ENCODE peak calls at places on chromosomes 16 and 17, in seven cellular contexts. K is AG10803, G is neural progenitor cell, S is Caco-2, D is H1, O is fibroblast of pulmonary artery, E is dorsolateral prefrontal cortex. Y is an unnamed sample.

GRCh38 chr17:16911141-16911937 is 60.6 kb downstream of the TNFRSF13B start:
- DNase-seq in O (peak), S (no peak), D (no peak), E (peak), K (no peak), G (no peak), Y (no peak)

GRCh38 chr17:8807070-8807550 is 7.9 kb upstream of the MFSD6L start:
- DNase-seq in E (no peak), S (no peak), D (no peak), G (no peak), K (no peak), O (no peak), Y (no peak)

GRCh38 chr17:56835259-56835575 is 1.3 kb downstream of the DGKE start:
- DNase-seq in E (no peak), D (no peak), K (no peak), G (no peak), O (no peak), S (no peak), Y (peak)

GRCh38 chr17:6328279-6328678 is 106.6 kb downstream of the AIPL1 start:
- DNase-seq in G (no peak), S (no peak), K (no peak), D (no peak), E (no peak), O (no peak), Y (no peak)

GRCh38 chr17:34578016-34578415 is 1.4 kb upstream of the TMEM132E start:
- DNase-seq in K (no peak), O (no peak), D (no peak), E (no peak), S (no peak), G (peak), Y (no peak)

GRCh38 chr16:57970971-57971370 is at the start of gene CNGB1:
- DNase-seq in G (peak), D (no peak), S (no peak), O (no peak), K (no peak), E (no peak), Y (no peak)

GRCh38 chr17:41049110-41049509 is 2.0 kb upstream of the KRTAP2-1 start:
- DNase-seq in D (no peak), O (peak), G (no peak), S (no peak), E (no peak), K (peak), Y (peak)

GRCh38 chr16:76278976-76279375 is 1.8 kb downstream of the CNTNAP4 start:
- DNase-seq in K (no peak), S (peak), G (peak), O (peak), D (no peak), E (no peak), Y (peak)

GRCh38 chr17:78563189-78564145 is 13.7 kb downstream of the DNAH17 start:
- DNase-seq in D (no peak), K (no peak), O (peak), E (no peak), G (no peak), S (no peak), Y (no peak)

GRCh38 chr17:78493455-78494188 is 83.6 kb downstream of the DNAH17 start:
- DNase-seq in D (no peak), O (no peak), E (no peak), S (no peak), G (no peak), K (no peak), Y (no peak)

GRCh38 chr17:44097110-44097810 is 26.2 kb downstream of the HDAC5 start:
- DNase-seq in E (no peak), D (no peak), K (peak), O (peak), G (no peak), S (no peak), Y (peak)

GRCh38 chr16:27726621-27727275 is 176.8 kb downstream of the KATNIP start:
- DNase-seq in K (peak), G (no peak), D (no peak), O (peak), S (no peak), E (no peak), Y (peak)

GRCh38 chr17:66444001-66444400 is 141.6 kb downstream of the PRKCA start:
- DNase-seq in D (no peak), O (no peak), K (no peak), G (no peak), E (no peak), S (peak), Y (no peak)

GRCh38 chr16:81637336-81638235 is 141.5 kb upstream of the PLCG2 start:
- DNase-seq in D (no peak), O (no peak), S (no peak), G (no peak), K (no peak), E (no peak), Y (no peak)

GRCh38 chr17:69103557-69104233 is 38.0 kb downstream of the ABCA6 start:
- DNase-seq in K (no peak), O (no peak), D (no peak), S (peak), E (no peak), G (no peak), Y (no peak)

GRCh38 chr17:29661220-29661619 is 38.5 kb upstream of the CORO6 start:
- DNase-seq in S (no peak), D (no peak), K (no peak), E (no peak), O (no peak), G (no peak), Y (no peak)

GRCh38 chr16:27446721-27447120 is 44.7 kb downstream of the IL21R start:
- DNase-seq in D (no peak), G (no peak), K (no peak), O (no peak), E (no peak), S (no peak), Y (no peak)

GRCh38 chr16:56673916-56674315 is 4.3 kb downstream of the MT1H start:
- DNase-seq in E (no peak), D (no peak), O (peak), G (peak), S (peak), K (no peak), Y (no peak)

GRCh38 chr17:16491703-16492612 is at the start of gene LRRC75A:
- DNase-seq in D (no peak), G (peak), O (no peak), E (no peak), K (peak), S (peak), Y (peak)

GRCh38 chr16:15950167-15950854 is 895 bp downstream of the ABCC1 start:
- DNase-seq in K (peak), E (no peak), O (peak), G (peak), D (no peak), S (no peak), Y (peak)

GRCh38 chr16:58011652-58012051 is 10.4 kb downstream of the USB1 start:
- DNase-seq in G (no peak), D (no peak), S (no peak), E (no peak), K (peak), O (peak), Y (peak)

GRCh38 chr17:47895254-47895855 is 681 bp upstream of the SP2 start:
- DNase-seq in S (no peak), D (no peak), E (peak), G (no peak), O (peak), K (no peak), Y (no peak)

GRCh38 chr17:10144976-10145375 is 53.4 kb downstream of the GAS7 start:
- DNase-seq in K (no peak), O (no peak), D (no peak), S (no peak), E (no peak), G (no peak), Y (no peak)

DNA sequence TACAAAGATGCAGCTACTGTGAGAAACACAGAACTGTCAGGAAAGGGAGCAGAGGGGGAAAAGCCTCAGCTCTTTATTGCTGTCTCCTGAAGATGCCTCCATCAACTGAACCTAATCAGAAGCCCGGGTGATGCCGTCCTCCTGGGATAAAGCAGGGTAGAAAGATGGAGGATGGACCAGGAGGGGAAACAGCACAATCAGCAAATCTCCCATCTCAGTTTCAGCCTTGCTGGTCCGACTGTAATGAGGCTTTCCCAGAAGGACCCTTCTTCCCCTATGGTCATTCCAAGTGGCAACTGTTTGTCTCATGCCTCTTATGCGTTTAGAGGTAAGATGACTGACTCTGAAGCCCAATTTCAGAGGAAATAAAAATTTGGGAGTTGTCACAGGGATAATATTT is 24.3 kb downstream of the ZFP1 start:
- DNase-seq in G (no peak), S (no peak), K (no peak), D (no peak), E (no peak), O (no peak), Y (no peak)
- H3K4me3 ChIP-seq in G (no peak), S (no peak), K (no peak), D (no peak), E (no peak), O (no peak), Y (no peak)

GRCh38 chr16:60200161-60200560 is 1466.0 kb upstream of the GOT2 start:
- DNase-seq in O (no peak), E (no peak), S (no peak), G (no peak), K (no peak), D (no peak), Y (no peak)

GRCh38 chr16:60199154-60199553 is 1465.0 kb upstream of the GOT2 start:
- DNase-seq in D (no peak), O (no peak), K (no peak), S (no peak), E (no peak), G (peak), Y (no peak)

GRCh38 chr16:60204221-60204620 is 1470.1 kb upstream of the GOT2 start:
- DNase-seq in G (no peak), S (no peak), D (no peak), O (no peak), E (no peak), K (peak), Y (peak)

GRCh38 chr16:60206511-60206910 is 1472.4 kb upstream of the GOT2 start:
- DNase-seq in G (peak), O (no peak), S (no peak), E (no peak), D (no peak), K (no peak), Y (no peak)

GRCh38 chr16:60203525-60204124 is 1469.5 kb upstream of the GOT2 start:
- DNase-seq in S (peak), K (peak), E (no peak), G (peak), D (no peak), O (peak), Y (peak)
- TF ChIP-seq CTCF in S (peak), K (peak), E (peak), G (peak), D (no peak), O (peak), Y (peak)

GRCh38 chr17:42389135-42389417 is 834 bp upstream of the STAT3 start:
- DNase-seq in O (no peak), K (no peak), E (no peak), S (no peak), G (no peak), D (no peak), Y (no peak)
- H3K4me3 ChIP-seq in O (peak), K (peak), E (peak), S (peak), G (peak), D (peak), Y (peak)

DNA sequence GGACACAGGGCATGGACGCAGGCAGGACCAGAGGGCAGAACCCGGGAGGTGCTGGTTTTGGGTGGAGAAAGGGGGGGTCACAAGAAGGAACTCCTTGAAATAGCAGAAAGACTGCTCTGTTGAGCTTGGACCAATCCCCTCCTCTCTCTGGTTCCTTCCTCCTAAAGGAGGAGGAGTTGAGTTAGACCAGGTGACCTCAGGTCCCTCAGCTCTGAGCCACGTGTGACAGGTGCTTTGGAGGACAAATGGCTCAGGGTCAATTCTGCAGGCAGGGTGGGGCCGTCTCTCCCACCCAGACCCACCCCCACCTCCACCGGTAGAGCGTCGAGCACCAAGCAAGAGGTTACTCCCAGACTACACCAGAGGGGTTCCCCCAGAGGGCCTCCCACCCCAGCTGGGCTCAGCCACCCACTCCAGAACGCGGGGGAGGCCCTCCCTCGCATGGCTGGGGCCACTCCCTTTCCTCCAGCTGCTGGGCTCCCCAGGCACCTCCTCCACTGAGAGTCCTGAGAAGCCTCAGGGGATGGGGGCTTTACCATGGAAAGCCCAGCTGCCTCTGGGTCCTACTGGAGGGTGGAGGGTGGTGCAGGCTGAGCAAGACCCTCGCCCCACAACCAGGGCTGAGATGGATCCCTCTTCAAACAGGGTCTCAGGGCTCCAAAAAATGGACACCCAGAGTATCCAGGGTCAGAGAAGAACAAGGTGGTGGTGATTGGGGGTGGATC is 7.7 kb downstream of the MYO1C start:
- DNase-seq in G (peak), D (no peak), O (peak), K (no peak), E (no peak), S (peak), Y (peak)
- TF ChIP-seq CTCF in G (peak), D (peak), O (no peak), K (no peak), E (no peak), S (peak), Y (no peak)

GRCh38 chr16:84138824-84139627 is 6.0 kb downstream of the HSDL1 start:
- DNase-seq in S (no peak), O (peak), K (peak), E (no peak), G (peak), D (no peak), Y (peak)
- H3K4me3 ChIP-seq in S (no peak), O (no peak), K (no peak), E (no peak), G (no peak), D (no peak), Y (no peak)

GRCh38 chr16:11161974-11162373 is 94.0 kb downstream of the SOCS1 start:
- DNase-seq in E (no peak), O (no peak), G (no peak), D (no peak), S (no peak), K (no peak), Y (no peak)
- TF ChIP-seq CTCF in E (no peak), O (no peak), G (no peak), D (no peak), S (no peak), K (no peak), Y (no peak)

GRCh38 chr17:70654706-70655105 is 485.4 kb downstream of the KCNJ2 start:
- DNase-seq in D (no peak), G (no peak), S (no peak), E (no peak), O (no peak), K (peak), Y (no peak)

GRCh38 chr17:70658324-70658723 is 489.0 kb downstream of the KCNJ2 start:
- DNase-seq in S (no peak), E (no peak), G (no peak), O (no peak), K (no peak), D (no peak), Y (no peak)

GRCh38 chr17:70655179-70655578 is 485.8 kb downstream of the KCNJ2 start:
- DNase-seq in E (no peak), O (no peak), G (no peak), S (no peak), D (no peak), K (no peak), Y (no peak)

GRCh38 chr17:70661342-70662222 is 492.2 kb downstream of the KCNJ2 start:
- DNase-seq in D (no peak), K (peak), O (no peak), G (no peak), S (no peak), E (no peak), Y (peak)

DNA sequence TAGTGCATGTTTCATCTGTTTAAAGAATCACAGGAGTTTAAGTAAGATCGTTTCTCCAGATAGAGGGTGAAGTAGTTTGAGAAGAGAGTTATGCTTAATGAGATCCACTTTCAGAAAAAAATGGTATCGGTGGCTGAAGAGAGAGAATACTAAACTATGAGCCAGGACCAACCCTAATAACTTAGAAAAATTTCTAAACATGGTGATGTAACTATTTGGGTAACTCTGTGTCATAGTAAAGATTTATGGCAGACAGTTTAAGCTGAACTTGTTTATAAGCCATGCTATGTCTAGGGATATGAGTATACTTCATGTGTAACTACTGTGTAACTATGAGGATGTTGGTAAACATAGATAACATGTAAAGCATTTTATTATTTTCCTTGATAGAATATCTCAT is 489.5 kb downstream of the KCNJ2 start:
- DNase-seq in G (no peak), D (no peak), O (no peak), K (no peak), E (no peak), S (no peak), Y (no peak)
- H3K4me3 ChIP-seq in G (no peak), D (no peak), O (no peak), K (no peak), E (no peak), S (no peak), Y (no peak)